ENCODE peak calls at places on chromosomes 5 and 9, in four cellular contexts. H is fibroblast of villous mesenchyme, Z is skeletal muscle cell, Q is breast epithelium. S is an unnamed sample.

GRCh38 chr9:70013598-70014196 is 30.0 kb upstream of the MAMDC2 start:
- DNase-seq in H (peak; percentile 36), Q (no peak), Z (no peak), S (no peak)

GRCh38 chr9:81705578-81705977 is 16.2 kb upstream of the TLE1 start:
- DNase-seq in Q (no peak), Z (no peak), H (no peak), S (no peak)

GRCh38 chr5:36842087-36842486 is 34.5 kb upstream of the NIPBL start:
- DNase-seq in Z (no peak), H (no peak), Q (no peak), S (no peak)

GRCh38 chr5:157230610-157231009 is 35.3 kb upstream of the CYFIP2 start:
- DNase-seq in H (no peak), Q (no peak), Z (no peak), S (no peak)

GRCh38 chr5:42454216-42454995 is 31.2 kb downstream of the GHR start:
- DNase-seq in Z (no peak), Q (no peak), H (no peak), S (no peak)

GRCh38 chr9:78132688-78133033 is 101.0 kb upstream of the GNAQ start:
- DNase-seq in H (peak; percentile 26), Z (no peak), Q (no peak), S (no peak)

GRCh38 chr5:68272289-68272688 is 56.7 kb downstream of the PIK3R1 start:
- DNase-seq in H (peak; percentile 29), Q (no peak), Z (no peak), S (no peak)

GRCh38 chr5:64792474-64792873 is 23.7 kb downstream of the CWC27 start:
- DNase-seq in Z (no peak), Q (no peak), H (no peak), S (no peak)

GRCh38 chr9:114371986-114372917 is 15.5 kb downstream of the AKNA start:
- DNase-seq in Q (no peak), Z (no peak), H (no peak), S (no peak)

GRCh38 chr5:175649967-175650366 is 7.9 kb upstream of the HRH2 start:
- DNase-seq in H (no peak), Z (no peak), Q (no peak), S (no peak)

GRCh38 chr5:58710871-58711270 is 128.0 kb downstream of the RAB3C start:
- DNase-seq in H (no peak), Z (no peak), Q (no peak), S (no peak)

GRCh38 chr5:91384671-91385430 is 1.7 kb upstream of the ARRDC3 start:
- DNase-seq in H (peak; percentile 92), Z (peak; percentile 60), Q (peak; percentile 38), S (peak; percentile 76)
- H3K4me3 ChIP-seq in H (no peak overlapping the region), Z (peak overlapping the region; percentile 90), Q (peak overlapping the region; percentile 73), S (peak overlapping the region; percentile 84)

GRCh38 chr5:126868961-126869451 is 92.1 kb downstream of the LMNB1 start:
- DNase-seq in Z (no peak), Q (no peak), H (peak; percentile 34), S (no peak)
- H3K4me3 ChIP-seq in Z (peak overlapping the region; percentile 26), Q (peak overlapping the region; percentile 37), H (peak overlapping the region; percentile 12), S (peak overlapping the region; percentile 34)

DNA sequence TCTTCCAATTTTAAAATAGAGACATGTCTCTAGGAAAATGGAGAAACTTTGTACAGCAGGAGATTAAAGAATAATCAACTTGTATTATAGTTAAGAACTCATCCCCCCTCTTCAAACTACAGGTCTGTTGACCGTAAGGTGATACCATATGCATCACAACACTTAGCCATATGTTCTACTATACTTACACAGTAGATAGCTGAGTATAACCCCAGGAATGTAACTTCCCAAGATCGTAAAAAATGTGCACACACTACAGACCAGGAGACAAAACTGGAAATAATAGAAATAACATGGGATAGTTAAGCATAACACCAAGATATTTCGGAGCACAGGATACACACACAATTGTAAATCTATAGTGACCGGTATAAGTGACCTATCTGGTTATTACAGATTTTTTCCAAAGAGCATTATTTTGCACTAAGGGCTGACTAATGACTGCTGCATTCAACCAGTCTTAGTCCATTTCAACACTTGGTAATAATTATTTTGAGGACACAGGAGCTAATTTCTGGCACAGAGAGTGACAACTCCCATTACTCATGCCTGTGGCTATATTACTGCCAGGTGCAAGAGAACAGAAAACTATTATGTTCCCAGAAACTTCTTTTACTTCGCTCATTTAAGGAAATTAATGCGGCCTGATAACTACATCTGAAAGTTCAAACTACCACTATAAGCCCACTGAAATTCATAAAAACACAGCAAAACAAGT is 15.4 kb upstream of the ZNF622 start:
- DNase-seq in Z (no peak), Q (no peak), H (no peak), S (no peak)
- H3K4me3 ChIP-seq in Z (no peak overlapping the region), Q (no peak overlapping the region), H (no peak overlapping the region), S (no peak overlapping the region)

GRCh38 chr9:137453643-137454081 is 5.5 kb downstream of the NSMF start:
- DNase-seq in Q (peak; percentile 67), H (peak; percentile 74), Z (peak; percentile 27), S (no peak)
- H3K4me3 ChIP-seq in Q (peak overlapping the region; percentile 58), H (peak overlapping the region; percentile 30), Z (peak overlapping the region; percentile 37), S (peak overlapping the region; percentile 36)

GRCh38 chr9:136792321-136793062 is 1.3 kb downstream of the TMEM141 start:
- DNase-seq in H (no peak), Z (no peak), Q (no peak), S (no peak)
- H3K4me3 ChIP-seq in H (peak overlapping the region; percentile 96), Z (peak overlapping the region; percentile 91), Q (peak overlapping the region; percentile 76), S (no peak overlapping the region)

GRCh38 chr9:18490591-18491370 is 16.8 kb downstream of the ADAMTSL1 start:
- DNase-seq in Z (peak; percentile 99), Q (no peak), H (peak; percentile 94), S (peak; percentile 73)
- H3K4me3 ChIP-seq in Z (peak overlapping the region; percentile 22), Q (peak overlapping the region; percentile 19), H (peak overlapping the region; percentile 44), S (peak overlapping the region; percentile 5)

GRCh38 chr5:1725641-1726468 is 73.8 kb downstream of the MRPL36 start:
- DNase-seq in Z (no peak), H (no peak), Q (no peak), S (no peak)

GRCh38 chr5:1724822-1725602 is 74.6 kb downstream of the MRPL36 start:
- DNase-seq in H (peak; percentile 3), Z (no peak), Q (no peak), S (no peak)

GRCh38 chr5:1722877-1723276 is 76.8 kb downstream of the MRPL36 start:
- DNase-seq in H (no peak), Z (no peak), Q (peak; percentile 10), S (no peak)

GRCh38 chr5:1723476-1723875 is 76.2 kb downstream of the MRPL36 start:
- DNase-seq in Q (no peak), Z (no peak), H (no peak), S (no peak)

GRCh38 chr5:1723957-1724821 is 75.4 kb downstream of the MRPL36 start:
- DNase-seq in Z (no peak), Q (peak; percentile 10), H (no peak), S (no peak)
- H3K4me3 ChIP-seq in Z (no peak overlapping the region), Q (no peak overlapping the region), H (no peak overlapping the region), S (no peak overlapping the region)

S was measured in retinal pigment epithelial cell.